ENCODE peak calls at places on chromosome 10, in five cellular contexts. A is SK-N-SH, D is HepG2, M is K562, V is GM12878. E is an unnamed sample.

GRCh38 chr10:70765794-70766594 is 19.2 kb downstream of the TBATA start:
- DNase-seq in A (no peak), D (no peak), M (no peak), V (no peak), E (no peak)

GRCh38 chr10:12707461-12708185 is 293.9 kb downstream of the CCDC3 start:
- DNase-seq in A (peak), D (peak), M (no peak), V (peak), E (no peak)

GRCh38 chr10:18539335-18539734 is 112.1 kb downstream of the NSUN6 start:
- DNase-seq in A (no peak), D (no peak), M (no peak), V (no peak), E (no peak)

GRCh38 chr10:91313761-91314520 is 93.5 kb downstream of the PCGF5 start:
- DNase-seq in A (no peak), D (no peak), M (no peak), V (no peak), E (no peak)

GRCh38 chr10:129594811-129595210 is 127.8 kb downstream of the MGMT start:
- DNase-seq in A (no peak), D (no peak), M (no peak), V (no peak), E (no peak)

GRCh38 chr10:30828680-30829079 is 199.1 kb upstream of the LYZL2 start:
- DNase-seq in A (no peak), D (no peak), M (peak), V (no peak), E (no peak)

GRCh38 chr10:43943825-43944360 is 295.2 kb upstream of the ZNF32 start:
- DNase-seq in A (no peak), D (no peak), M (no peak), V (no peak), E (no peak)

GRCh38 chr10:131003455-131003854 is 308.1 kb downstream of the TCERG1L start:
- DNase-seq in A (no peak), D (no peak), M (no peak), V (no peak), E (no peak)

GRCh38 chr10:33565231-33565630 is 230.8 kb upstream of the NRP1 start:
- DNase-seq in A (no peak), D (no peak), M (no peak), V (no peak), E (no peak)

GRCh38 chr10:71729023-71729649 is 9.6 kb upstream of the C10orf105 start:
- DNase-seq in A (peak), D (peak), M (peak), V (no peak), E (no peak)

GRCh38 chr10:43057831-43058340 is 19.0 kb upstream of the RET start:
- DNase-seq in A (no peak), D (no peak), M (no peak), V (no peak), E (no peak)

GRCh38 chr10:7895699-7896090 is 77.4 kb downstream of the TAF3 start:
- DNase-seq in A (no peak), D (no peak), M (peak), V (no peak), E (no peak)

GRCh38 chr10:18984531-18984930 is 64.1 kb upstream of the MALRD1 start:
- DNase-seq in A (no peak), D (no peak), M (no peak), V (no peak), E (no peak)

GRCh38 chr10:63866747-63867140 is 345.5 kb downstream of the REEP3 start:
- DNase-seq in A (peak), D (peak), M (no peak), V (no peak), E (peak)

GRCh38 chr10:86970152-86970886 is 2.0 kb downstream of the ADIRF start:
- DNase-seq in A (no peak), D (no peak), M (no peak), V (no peak), E (peak)

GRCh38 chr10:80492875-80493413 is 38.8 kb downstream of the TSPAN14 start:
- DNase-seq in A (no peak), D (no peak), M (no peak), V (no peak), E (no peak)

GRCh38 chr10:80516506-80517075 is 21.1 kb upstream of the SH2D4B start:
- DNase-seq in A (no peak), D (no peak), M (no peak), V (no peak), E (no peak)

GRCh38 chr10:88911851-88912250 is 31.8 kb downstream of the STAMBPL1 start:
- DNase-seq in A (no peak), D (no peak), M (no peak), V (no peak), E (no peak)

GRCh38 chr10:5692476-5693358 is 8.1 kb downstream of the TASOR2 start:
- DNase-seq in A (peak), D (peak), M (peak), V (peak), E (peak)

GRCh38 chr10:1629326-1630036 is 107.8 kb downstream of the ADARB2 start:
- DNase-seq in A (no peak), D (no peak), M (no peak), V (no peak), E (no peak)

GRCh38 chr10:112763916-112764520 is 186.0 kb upstream of the TCF7L2 start:
- DNase-seq in A (no peak), D (no peak), M (no peak), V (no peak), E (no peak)

GRCh38 chr10:113858541-113858940 is 4.1 kb downstream of the NHLRC2 start:
- DNase-seq in A (no peak), D (no peak), M (no peak), V (no peak), E (no peak)

GRCh38 chr10:70512149-70512611 is 33.6 kb downstream of the PALD1 start:
- DNase-seq in A (peak), D (no peak), M (no peak), V (no peak), E (no peak)

GRCh38 chr10:114709966-114710365 is 51.9 kb upstream of the ABLIM1 start:
- DNase-seq in A (no peak), D (no peak), M (no peak), V (no peak), E (no peak)

GRCh38 chr10:52615349-52615748 is 157.2 kb downstream of the MBL2 start:
- DNase-seq in A (no peak), D (no peak), M (no peak), V (no peak), E (no peak)

GRCh38 chr10:59027975-59028640 is 148.3 kb upstream of the PHYHIPL start:
- DNase-seq in A (no peak), D (no peak), M (no peak), V (no peak), E (no peak)

GRCh38 chr10:74799840-74800239 is 26.6 kb upstream of the KAT6B start:
- DNase-seq in A (no peak), D (peak), M (no peak), V (no peak), E (no peak)

GRCh38 chr10:58275908-58276307 is 6.9 kb downstream of the CISD1 start:
- DNase-seq in A (no peak), D (no peak), M (no peak), V (no peak), E (no peak)

GRCh38 chr10:118543714-118544400 is 51.6 kb downstream of the PRLHR start:
- DNase-seq in A (peak), D (peak), M (peak), V (no peak), E (peak)

GRCh38 chr10:22426653-22427052 is 81.4 kb downstream of the SPAG6 start:
- DNase-seq in A (no peak), D (no peak), M (no peak), V (no peak), E (no peak)

GRCh38 chr10:74947781-74948401 is 121.5 kb downstream of the KAT6B start:
- DNase-seq in A (peak), D (no peak), M (no peak), V (no peak), E (no peak)

GRCh38 chr10:85863301-85864172 is 503.1 kb downstream of the GRID1 start:
- DNase-seq in A (no peak), D (no peak), M (no peak), V (no peak), E (no peak)

GRCh38 chr10:33055636-33056035 is 97.6 kb upstream of the ITGB1 start:
- DNase-seq in A (no peak), D (no peak), M (no peak), V (no peak), E (no peak)

GRCh38 chr10:60032723-60033122 is 126.4 kb upstream of the CCDC6 start:
- DNase-seq in A (peak), D (peak), M (peak), V (peak), E (peak)

GRCh38 chr10:27658788-27659187 is 86.8 kb downstream of the MKX start:
- DNase-seq in A (no peak), D (no peak), M (no peak), V (no peak), E (no peak)

DNA sequence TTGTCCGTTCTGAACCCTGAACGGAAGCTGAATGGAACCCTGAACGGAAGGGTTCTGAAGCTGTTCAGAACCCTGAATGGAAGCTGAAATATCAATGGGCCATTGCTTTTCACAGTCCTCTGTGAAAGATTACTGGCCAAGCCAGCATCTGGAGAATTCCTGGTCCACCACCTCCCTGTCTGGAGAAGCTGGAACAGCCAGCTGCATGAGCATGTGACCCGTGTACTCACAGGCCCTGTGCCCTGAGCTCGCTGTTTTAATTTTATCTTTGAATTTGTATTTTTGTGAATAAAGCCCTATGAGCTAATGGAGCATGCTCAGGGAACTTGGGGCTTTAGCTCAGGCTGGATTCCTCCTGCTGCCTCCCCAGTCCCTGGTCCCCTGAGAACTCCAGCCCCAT is 37.2 kb downstream of the HTRA1 start:
- DNase-seq in A (no peak), D (no peak), M (no peak), V (no peak), E (no peak)
- TF ChIP-seq FOXM1 in A (no peak), D (no peak), M (no peak), V (no peak), E (no peak)

GRCh38 chr10:122636953-122637352 is 62.7 kb downstream of the C10orf120 start:
- DNase-seq in A (peak), D (no peak), M (no peak), V (no peak), E (no peak)

GRCh38 chr10:122632031-122632430 is 67.6 kb downstream of the C10orf120 start:
- DNase-seq in A (peak), D (no peak), M (no peak), V (no peak), E (no peak)

GRCh38 chr10:122630526-122630925 is 69.1 kb downstream of the C10orf120 start:
- DNase-seq in A (no peak), D (no peak), M (no peak), V (no peak), E (no peak)

GRCh38 chr10:122637371-122637770 is 62.3 kb downstream of the C10orf120 start:
- DNase-seq in A (peak), D (no peak), M (no peak), V (no peak), E (no peak)

GRCh38 chr10:122632561-122632960 is 67.1 kb downstream of the C10orf120 start:
- DNase-seq in A (no peak), D (no peak), M (no peak), V (no peak), E (no peak)
- TF ChIP-seq FOXM1 in A (no peak), D (no peak), M (no peak), V (no peak), E (no peak)

DNA sequence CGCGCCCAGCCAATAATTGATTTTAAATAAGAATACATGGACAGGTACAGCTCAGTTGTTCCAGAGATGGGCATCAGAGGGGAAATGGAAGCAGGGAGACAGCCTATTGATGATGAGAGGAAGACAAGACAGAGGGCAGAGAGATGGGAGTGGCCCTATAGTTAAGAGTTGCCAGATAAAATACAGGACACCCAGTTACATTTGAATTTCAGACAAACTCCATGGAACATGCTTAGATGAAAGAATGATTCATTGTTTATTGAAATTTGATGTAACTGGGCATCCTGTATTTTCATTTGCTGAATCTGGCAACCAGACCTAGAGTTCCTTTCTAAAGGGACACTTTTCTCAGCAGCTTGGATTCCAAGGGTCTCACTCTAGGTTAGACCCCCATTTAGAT is 341.1 kb downstream of the FRMD4A start:
- DNase-seq in A (no peak), D (no peak), M (no peak), V (no peak), E (no peak)
- TF ChIP-seq FOXM1 in A (no peak), D (no peak), M (no peak), V (no peak), E (no peak)

GRCh38 chr10:132443605-132443997 is 46.6 kb downstream of the PWWP2B start:
- DNase-seq in A (peak), D (no peak), M (peak), V (no peak), E (peak)

GRCh38 chr10:132443998-132444876 is 47.2 kb downstream of the PWWP2B start:
- DNase-seq in A (no peak), D (no peak), M (peak), V (no peak), E (no peak)

GRCh38 chr10:132446195-132446581 is 49.2 kb downstream of the PWWP2B start:
- DNase-seq in A (no peak), D (no peak), M (no peak), V (no peak), E (no peak)

GRCh38 chr10:132445516-132446194 is 48.7 kb downstream of the PWWP2B start:
- DNase-seq in A (no peak), D (no peak), M (no peak), V (no peak), E (no peak)

GRCh38 chr10:132444877-132445351 is 47.9 kb downstream of the PWWP2B start:
- DNase-seq in A (no peak), D (no peak), M (no peak), V (no peak), E (no peak)
- TF ChIP-seq FOXM1 in A (no peak), D (no peak), M (no peak), V (no peak), E (no peak)

GRCh38 chr10:93697207-93697606 is 5.2 kb downstream of the FRA10AC1 start:
- DNase-seq in A (no peak), D (no peak), M (no peak), V (no peak), E (no peak)
- TF ChIP-seq FOXM1 in A (no peak), D (no peak), M (no peak), V (no peak), E (no peak)

DNA sequence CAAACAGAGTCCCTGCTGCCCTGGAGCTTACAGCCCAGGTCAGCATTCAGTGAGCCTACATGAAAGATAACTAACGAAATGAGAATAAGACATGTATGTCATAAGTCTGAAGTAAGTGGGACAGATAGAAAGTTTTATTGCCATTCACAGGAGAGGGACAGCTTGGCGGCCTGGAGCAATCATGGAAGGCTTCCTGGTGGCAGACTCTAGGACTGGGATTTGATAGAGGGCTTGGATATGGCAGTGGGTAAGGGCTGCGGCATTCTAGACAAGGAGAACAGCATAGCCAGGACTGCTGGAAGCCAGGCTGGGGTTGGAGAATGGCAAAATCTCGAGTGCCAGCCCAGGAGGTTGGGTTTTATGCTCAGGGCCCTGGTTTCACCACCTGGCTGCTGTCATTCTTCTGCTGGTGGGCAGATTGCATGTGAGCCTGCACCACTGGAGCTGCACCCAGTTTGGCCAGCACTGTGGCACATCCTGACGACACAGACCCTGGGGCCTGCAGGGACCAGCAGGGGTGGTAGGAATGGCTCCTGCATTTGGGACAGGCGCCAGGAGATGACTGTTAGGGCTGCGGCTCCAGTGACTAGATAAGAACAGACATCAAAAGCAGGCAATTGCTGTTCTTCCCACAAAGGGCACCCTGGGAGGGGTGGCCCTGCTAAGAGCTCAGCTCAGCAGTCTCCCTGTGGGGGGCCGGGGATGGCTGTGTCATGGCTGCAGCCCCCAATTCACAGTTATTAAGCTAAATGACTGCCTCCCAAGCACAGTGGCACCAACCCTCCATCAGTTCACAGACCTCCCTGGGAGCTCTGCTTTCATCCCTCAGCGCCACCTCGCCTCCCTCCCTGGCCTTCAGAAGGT is 161.1 kb downstream of the RPS24 start:
- DNase-seq in A (peak), D (no peak), M (no peak), V (no peak), E (no peak)
- TF ChIP-seq FOXM1 in A (no peak), D (no peak), M (no peak), V (no peak), E (no peak)

DNA sequence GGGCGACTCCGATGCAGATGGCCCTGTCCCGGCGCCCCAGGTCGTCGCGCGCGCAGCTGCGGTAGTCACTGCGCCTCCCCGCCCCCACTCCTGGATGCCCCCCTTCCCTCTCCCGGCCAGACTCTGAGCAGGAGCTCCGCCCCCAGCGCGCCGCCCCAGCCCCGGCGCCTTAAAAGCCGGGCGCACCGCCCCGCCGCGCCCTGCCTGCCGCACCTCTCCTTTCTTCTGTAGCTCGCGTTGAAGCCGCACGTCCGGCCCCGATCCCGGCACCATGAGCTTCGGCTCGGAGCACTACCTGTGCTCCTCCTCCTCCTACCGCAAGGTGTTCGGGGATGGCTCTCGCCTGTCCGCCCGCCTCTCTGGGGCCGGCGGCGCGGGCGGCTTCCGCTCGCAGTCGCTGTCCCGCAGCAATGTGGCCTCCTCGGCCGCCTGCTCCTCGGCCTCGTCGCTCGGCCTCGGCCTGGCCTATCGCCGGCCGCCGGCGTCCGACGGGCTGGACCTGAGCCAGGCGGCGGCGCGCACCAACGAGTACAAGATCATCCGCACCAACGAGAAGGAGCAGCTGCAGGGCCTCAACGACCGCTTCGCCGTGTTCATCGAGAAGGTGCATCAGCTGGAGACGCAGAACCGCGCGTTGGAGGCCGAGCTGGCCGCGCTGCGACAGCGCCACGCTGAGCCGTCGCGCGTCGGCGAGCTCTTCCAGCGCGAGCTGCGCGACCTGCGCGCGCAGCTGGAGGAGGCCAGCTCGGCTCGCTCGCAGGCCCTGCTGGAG is at the start of gene INA:
- DNase-seq in A (peak), D (no peak), M (no peak), V (no peak), E (peak)
- TF ChIP-seq FOXM1 in A (no peak), D (no peak), M (no peak), V (no peak), E (no peak)

DNA sequence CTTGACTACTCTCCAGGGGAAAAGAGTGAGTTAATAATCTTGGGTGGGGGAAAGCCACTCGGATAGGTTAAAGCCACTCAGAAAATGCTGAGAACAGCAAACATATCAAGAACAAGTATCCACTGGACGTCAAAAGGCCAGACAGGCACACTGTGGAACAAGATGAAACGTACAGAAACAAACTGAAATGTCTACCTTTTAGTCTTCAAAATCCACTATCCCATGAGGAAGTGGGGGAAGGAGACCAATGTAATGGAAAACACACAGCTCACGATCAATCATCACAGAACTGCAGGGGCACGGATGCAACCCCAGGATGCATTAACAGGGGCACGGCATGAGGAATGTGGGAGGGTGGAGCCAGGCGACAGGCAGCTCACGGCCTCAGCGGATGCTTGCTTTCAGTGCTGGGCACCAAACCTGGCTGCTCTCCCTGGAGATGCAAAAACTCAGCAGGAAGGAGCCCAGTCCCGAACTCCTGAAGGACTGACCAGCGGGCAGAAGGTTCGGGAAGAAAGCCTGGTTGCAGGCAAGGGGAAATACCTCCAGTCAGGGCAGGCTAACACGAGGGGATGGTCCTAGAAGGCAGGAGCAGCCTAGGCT is 67.0 kb downstream of the CHST15 start:
- DNase-seq in A (no peak), D (no peak), M (no peak), V (no peak), E (no peak)
- TF ChIP-seq FOXM1 in A (no peak), D (no peak), M (no peak), V (no peak), E (no peak)

E was measured in HEK293T.